ENCODE peak calls at places on chromosomes 12 and 14, in six cellular contexts. Z, E, P, X, S and M are unnamed samples.

GRCh38 chr12:8894378-8894777 is 19.9 kb upstream of the PHC1 start:
- DNase-seq in Z (peak; percentile 8), P (no peak), S (no peak), E (no peak), X (no peak), M (no peak)

GRCh38 chr14:95183532-95184412 is 26.4 kb upstream of the DICER1 start:
- DNase-seq in X (no peak), E (no peak), Z (no peak), S (no peak), P (no peak), M (no peak)

GRCh38 chr12:132525833-132526455 is 36.0 kb downstream of the FBRSL1 start:
- DNase-seq in E (no peak), X (no peak), P (no peak), Z (no peak), S (no peak), M (no peak)

GRCh38 chr12:108731105-108731865 is at the start of gene CORO1C:
- DNase-seq in P (peak; percentile 95), S (peak; percentile 96), Z (peak; percentile 94), X (peak; percentile 78), E (peak; percentile 96), M (peak; percentile 91)

GRCh38 chr12:62581288-62582064 is 114.8 kb downstream of the MON2 start:
- DNase-seq in Z (peak; percentile 79), P (peak; percentile 70), X (peak; percentile 51), E (no peak), S (peak; percentile 19), M (no peak)

GRCh38 chr12:96985515-96986362 is 78.7 kb downstream of the NEDD1 start:
- DNase-seq in S (peak; percentile 38), Z (no peak), X (no peak), P (peak; percentile 29), E (no peak), M (peak; percentile 0)

GRCh38 chr12:118606690-118607089 is 230.3 kb downstream of the SUDS3 start:
- DNase-seq in P (no peak), S (no peak), X (no peak), E (no peak), Z (no peak), M (no peak)

GRCh38 chr12:115794659-115795081 is 482.8 kb downstream of the MED13L start:
- DNase-seq in X (no peak), P (no peak), Z (no peak), E (no peak), S (no peak), M (no peak)

GRCh38 chr12:18275974-18276373 is 14.7 kb downstream of the PIK3C2G start:
- DNase-seq in X (peak; percentile 72), Z (no peak), P (no peak), S (no peak), E (no peak), M (no peak)

GRCh38 chr14:50813544-50813863 is 17.5 kb downstream of the NIN start:
- DNase-seq in E (no peak), P (peak; percentile 65), S (peak; percentile 49), X (no peak), Z (no peak), M (no peak)

DNA sequence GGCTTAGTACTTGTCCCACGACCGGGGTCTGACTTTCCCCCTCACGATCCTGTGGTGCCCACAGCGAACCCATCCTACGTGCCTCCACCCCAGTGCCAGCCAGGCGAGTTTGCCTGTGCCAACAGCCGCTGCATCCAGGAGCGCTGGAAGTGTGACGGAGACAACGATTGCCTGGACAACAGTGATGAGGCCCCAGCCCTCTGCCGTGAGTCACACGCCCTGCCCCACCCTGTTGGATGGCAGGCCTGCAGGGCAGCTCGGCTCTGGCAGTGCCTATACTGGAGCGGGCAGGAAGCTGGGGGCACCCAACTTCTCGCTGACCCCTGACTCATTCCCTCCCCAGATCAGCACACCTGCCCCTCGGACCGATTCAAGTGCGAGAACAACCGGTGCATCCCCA is 18.3 kb upstream of the LRP1-AS start:
- DNase-seq in Z (no peak), S (no peak), E (no peak), P (no peak), X (peak; percentile 15), M (no peak)
- H3K27ac ChIP-seq in Z (no peak overlapping the region), S (no peak overlapping the region), E (peak overlapping the region; percentile 1), P (no peak overlapping the region), X (no peak overlapping the region), M (no peak overlapping the region)

GRCh38 chr14:70821581-70821915 is 12.2 kb upstream of the MAP3K9 start:
- DNase-seq in S (no peak), Z (no peak), P (no peak), E (no peak), X (no peak), M (no peak)

GRCh38 chr14:70822706-70823185 is 13.4 kb upstream of the MAP3K9 start:
- DNase-seq in X (no peak), E (peak; percentile 25), Z (no peak), S (no peak), P (no peak), M (no peak)

GRCh38 chr14:70821916-70822705 is 12.8 kb upstream of the MAP3K9 start:
- DNase-seq in E (peak; percentile 36), Z (peak; percentile 28), P (peak; percentile 54), S (peak; percentile 45), X (peak; percentile 54), M (peak; percentile 51)

GRCh38 chr14:70827366-70828151 is 18.2 kb upstream of the MAP3K9 start:
- DNase-seq in P (no peak), S (no peak), Z (no peak), E (no peak), X (no peak), M (no peak)

DNA sequence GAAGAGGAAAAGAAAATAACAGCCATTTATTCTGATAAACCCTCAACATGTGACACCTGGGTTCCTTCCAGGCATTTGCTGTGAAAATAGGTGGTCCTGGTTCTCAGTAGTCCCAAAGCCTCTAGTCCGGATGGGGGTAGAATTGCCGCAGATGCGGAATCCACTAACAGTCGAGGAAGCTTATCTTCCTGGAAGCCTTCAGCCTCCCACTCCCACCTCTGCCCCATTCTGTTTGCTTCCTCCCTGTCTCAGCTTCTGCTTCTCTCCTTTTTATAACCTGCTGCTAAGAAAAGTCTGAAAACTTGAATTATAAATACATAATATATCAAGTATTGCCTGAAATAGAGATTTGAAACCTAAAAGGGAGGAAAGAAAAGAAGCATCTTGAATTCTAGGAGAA is 14.0 kb upstream of the MAP3K9 start:
- DNase-seq in P (no peak), Z (no peak), S (no peak), E (no peak), X (no peak), M (no peak)
- H3K4me3 ChIP-seq in P (no peak overlapping the region), Z (no peak overlapping the region), S (no peak overlapping the region), E (no peak overlapping the region), X (no peak overlapping the region), M (no peak overlapping the region)

GRCh38 chr14:98208943-98209342 is 1063.1 kb downstream of the BCL11B start:
- DNase-seq in S (no peak), Z (no peak), P (no peak), E (no peak), X (no peak), M (no peak)
- H3K4me1 ChIP-seq in S (peaks cover 75% of the 10 kb centered on the region), Z (no peaks in the 10 kb centered on the region), P (peaks cover 58% of the 10 kb centered on the region), E (no peaks in the 10 kb centered on the region), X (no peaks in the 10 kb centered on the region), M (peaks cover 44% of the 10 kb centered on the region)

DNA sequence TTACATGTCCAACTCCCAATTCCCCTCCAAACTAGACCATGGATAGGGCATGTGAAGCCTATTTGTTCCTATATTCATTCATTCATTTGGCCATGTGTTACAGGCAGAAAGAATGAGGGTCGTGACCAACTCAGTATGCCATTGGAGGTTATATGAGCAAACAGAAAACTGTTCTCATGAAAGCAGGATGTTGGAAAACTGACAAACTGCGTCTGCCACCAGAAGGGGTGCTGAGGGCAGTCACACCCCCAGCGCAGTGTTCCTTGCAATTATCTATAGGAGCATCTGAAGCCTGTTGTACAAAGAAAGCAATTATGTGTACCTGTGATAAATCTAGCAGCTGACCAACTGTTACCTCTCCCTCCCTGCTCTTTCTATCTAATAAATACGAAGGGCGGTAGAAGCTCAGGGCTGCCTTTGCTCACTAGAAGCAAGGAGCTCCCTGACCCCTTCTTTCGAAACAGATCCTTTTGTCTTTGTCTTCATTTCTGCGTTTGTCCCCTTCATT is 21.1 kb downstream of the ENTPD5 start:
- DNase-seq in E (no peak), P (no peak), S (no peak), Z (no peak), X (no peak), M (no peak)
- H3K27ac ChIP-seq in E (no peak overlapping the region), P (no peak overlapping the region), S (no peak overlapping the region), Z (no peak overlapping the region), X (no peak overlapping the region), M (no peak overlapping the region)

DNA sequence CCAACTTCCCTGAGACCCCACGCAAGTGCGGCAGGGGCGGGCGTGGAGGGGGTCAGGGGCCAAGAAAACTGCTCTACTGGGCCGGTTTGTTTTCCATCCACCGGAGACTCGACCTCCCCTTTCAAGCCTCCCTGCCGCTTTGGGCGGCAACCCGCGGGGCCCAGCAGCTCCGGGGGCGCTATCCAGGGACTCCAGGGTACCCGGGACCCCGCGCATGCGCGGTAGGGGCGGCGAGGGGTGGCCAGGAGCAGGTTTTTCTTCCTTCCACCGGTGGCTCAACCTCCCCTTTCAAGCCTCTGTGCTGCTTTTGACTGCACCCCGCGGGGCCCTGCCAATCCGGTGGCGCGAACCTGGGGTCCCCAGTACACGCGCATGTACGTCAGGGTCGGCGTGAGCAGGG is 323.5 kb downstream of the ALG10 start:
- DNase-seq in X (no peak), S (no peak), E (no peak), Z (no peak), P (no peak), M (no peak)
- H3K4me3 ChIP-seq in X (no peak overlapping the region), S (no peak overlapping the region), E (no peak overlapping the region), Z (no peak overlapping the region), P (no peak overlapping the region), M (no peak overlapping the region)

GRCh38 chr12:57219205-57219992 is 2.8 kb downstream of the NXPH4 start:
- DNase-seq in X (no peak), Z (no peak), P (no peak), S (no peak), E (no peak), M (no peak)

GRCh38 chr12:57220770-57221168 is 4.2 kb downstream of the NXPH4 start:
- DNase-seq in E (no peak), S (no peak), P (no peak), Z (no peak), X (no peak), M (no peak)

GRCh38 chr12:57219993-57220728 is 3.6 kb downstream of the NXPH4 start:
- DNase-seq in S (no peak), Z (no peak), E (peak; percentile 19), P (no peak), X (no peak), M (no peak)

GRCh38 chr12:57222286-57223190 is 5.9 kb downstream of the NXPH4 start:
- DNase-seq in P (no peak), S (no peak), X (no peak), Z (no peak), E (no peak), M (no peak)

GRCh38 chr12:57221169-57221917 is 4.7 kb downstream of the NXPH4 start:
- DNase-seq in Z (no peak), X (no peak), E (no peak), S (no peak), P (no peak), M (no peak)
- H3K4me1 ChIP-seq in Z (peaks cover 6% of the 10 kb centered on the region), X (peaks cover 8% of the 10 kb centered on the region), E (peaks cover 17% of the 10 kb centered on the region), S (peaks cover 47% of the 10 kb centered on the region), P (peaks cover 36% of the 10 kb centered on the region), M (peaks cover 34% of the 10 kb centered on the region)

DNA sequence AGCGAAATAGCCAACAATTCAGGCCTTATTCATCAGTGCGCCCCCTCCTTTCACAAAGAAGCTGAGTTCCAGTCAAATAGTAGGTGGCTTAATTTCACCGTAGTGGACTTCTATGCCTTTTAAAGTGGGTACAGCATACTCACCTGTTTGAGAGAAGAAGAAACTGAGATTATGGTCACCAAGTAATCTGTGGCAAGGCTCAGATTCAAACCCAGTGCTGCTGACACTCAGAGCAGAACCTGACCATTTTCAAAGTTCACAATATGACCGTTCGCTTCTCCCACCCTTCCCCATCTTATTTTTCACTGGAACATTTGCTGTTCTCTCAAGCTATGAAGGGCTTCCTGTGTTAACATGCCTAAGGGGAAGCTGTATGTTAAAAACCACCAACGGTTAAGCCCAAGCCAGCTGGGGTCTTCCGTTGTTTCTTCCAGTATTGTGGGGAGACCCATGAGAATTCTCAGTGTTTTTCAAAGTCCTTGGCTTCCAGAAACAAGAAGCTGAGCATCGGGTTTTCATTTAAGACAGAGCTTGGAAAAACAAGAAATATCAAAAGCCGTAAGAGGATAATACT is 6.1 kb upstream of the PSMA6 start:
- DNase-seq in X (no peak), P (peak; percentile 17), Z (no peak), E (no peak), S (no peak), M (no peak)
- H3K27ac ChIP-seq in X (no peak overlapping the region), P (peak overlapping the region; percentile 67), Z (no peak overlapping the region), E (no peak overlapping the region), S (peak overlapping the region; percentile 25), M (peak overlapping the region; percentile 24)